ENCODE peak calls at places on chromosomes 5 and 9, in four cellular contexts. J is GM12878, S is H1, O is HepG2. T is an unnamed sample.

GRCh38 chr5:156647034-156647451 is 203.1 kb upstream of the PPP1R2B start:
- DNase-seq in J (no peak), S (no peak), O (peak; percentile 18), T (no peak)

GRCh38 chr5:66769839-66770617 is 173.8 kb downstream of the MAST4 start:
- DNase-seq in J (no peak), S (peak; percentile 41), O (peak; percentile 5), T (peak; percentile 29)

GRCh38 chr9:71634753-71635152 is 133.6 kb downstream of the CEMIP2 start:
- DNase-seq in J (no peak), S (no peak), O (no peak), T (no peak)

GRCh38 chr9:107243757-107244156 is 39.3 kb upstream of the RAD23B start:
- DNase-seq in J (no peak), S (no peak), O (peak; percentile 89), T (no peak)

GRCh38 chr9:135303280-135303647 is 176.3 kb upstream of the PPP1R26 start:
- DNase-seq in J (no peak), S (no peak), O (no peak), T (no peak)

GRCh38 chr5:94422819-94423218 is 195.6 kb downstream of the KIAA0825 start:
- DNase-seq in J (no peak), S (no peak), O (no peak), T (no peak)

GRCh38 chr5:170477906-170478305 is 25.9 kb upstream of the KCNIP1 start:
- DNase-seq in J (no peak), S (no peak), O (no peak), T (no peak)

GRCh38 chr9:14021871-14022525 is 291.9 kb downstream of the NFIB start:
- DNase-seq in J (no peak), S (no peak), O (no peak), T (no peak)

GRCh38 chr9:136363106-136363605 is 388 bp downstream of the DNLZ start:
- DNase-seq in J (peak; percentile 68), S (peak; percentile 89), O (peak; percentile 86), T (peak; percentile 99)

GRCh38 chr5:72018158-72018803 is 89.0 kb upstream of the MAP1B start:
- DNase-seq in J (peak; percentile 26), S (peak; percentile 36), O (peak; percentile 39), T (peak; percentile 39)

GRCh38 chr5:160466889-160467554 is 45.4 kb downstream of the PTTG1 start:
- DNase-seq in J (no peak), S (no peak), O (peak; percentile 80), T (no peak)

GRCh38 chr9:75866273-75866871 is 24.1 kb upstream of the PCSK5 start:
- DNase-seq in J (no peak), S (no peak), O (peak; percentile 27), T (peak; percentile 15)

GRCh38 chr5:109753279-109753678 is 63.6 kb downstream of the MAN2A1 start:
- DNase-seq in J (no peak), S (no peak), O (no peak), T (no peak)

GRCh38 chr5:79992891-79993290 is 1.8 kb upstream of the MTX3 start:
- DNase-seq in J (no peak), S (no peak), O (no peak), T (no peak)

GRCh38 chr5:93602261-93603149 is 19.5 kb downstream of the NR2F1 start:
- DNase-seq in J (no peak), S (no peak), O (no peak), T (peak; percentile 76)

GRCh38 chr9:37944671-37945481 is 40.9 kb upstream of the SLC25A51 start:
- DNase-seq in J (no peak), S (peak; percentile 39), O (no peak), T (no peak)

GRCh38 chr9:19999491-20000057 is 210.7 kb upstream of the SLC24A2 start:
- DNase-seq in J (peak; percentile 92), S (no peak), O (no peak), T (no peak)

GRCh38 chr9:92563701-92564100 is 27.9 kb upstream of the ECM2 start:
- DNase-seq in J (no peak), S (no peak), O (no peak), T (no peak)

GRCh38 chr9:136668983-136669790 is 6.5 kb downstream of the EGFL7 start:
- DNase-seq in J (no peak), S (no peak), O (no peak), T (no peak)

GRCh38 chr9:135939351-135940265 is 21.6 kb downstream of the UBAC1 start:
- DNase-seq in J (no peak), S (no peak), O (no peak), T (no peak)

GRCh38 chr5:95985249-95985648 is 23.6 kb upstream of the ELL2 start:
- DNase-seq in J (no peak), S (no peak), O (no peak), T (no peak)

GRCh38 chr5:174420651-174421407 is 303.6 kb upstream of the MSX2 start:
- DNase-seq in J (no peak), S (no peak), O (no peak), T (no peak)

GRCh38 chr5:107215581-107215980 is 455.2 kb downstream of the EFNA5 start:
- DNase-seq in J (no peak), S (no peak), O (no peak), T (no peak)

GRCh38 chr5:102998224-102998623 is 121.7 kb downstream of the GIN1 start:
- DNase-seq in J (no peak), S (no peak), O (no peak), T (no peak)

GRCh38 chr5:148708854-148709253 is 54.5 kb upstream of the HTR4 start:
- DNase-seq in J (no peak), S (no peak), O (no peak), T (no peak)

GRCh38 chr9:86324308-86324707 is 29.9 kb downstream of the TUT7 start:
- DNase-seq in J (no peak), S (no peak), O (no peak), T (no peak)

GRCh38 chr5:120436996-120437395 is 27.1 kb upstream of the PRR16 start:
- DNase-seq in J (no peak), S (no peak), O (no peak), T (no peak)

GRCh38 chr5:76612942-76613341 is 10.3 kb downstream of the F2RL2 start:
- DNase-seq in J (no peak), S (no peak), O (no peak), T (no peak)

GRCh38 chr5:73031839-73032238 is 76.0 kb downstream of the FCHO2 start:
- DNase-seq in J (no peak), S (no peak), O (no peak), T (peak; percentile 12)

GRCh38 chr5:116947691-116948528 is 373.3 kb upstream of the SEMA6A start:
- DNase-seq in J (peak; percentile 87), S (peak; percentile 93), O (peak; percentile 76), T (peak; percentile 30)

GRCh38 chr9:1100945-1101344 is 50.8 kb downstream of the DMRT2 start:
- DNase-seq in J (no peak), S (peak; percentile 25), O (peak; percentile 26), T (peak; percentile 6)

GRCh38 chr5:151622367-151623097 is 31.4 kb upstream of the FAT2 start:
- DNase-seq in J (no peak), S (no peak), O (no peak), T (no peak)

GRCh38 chr9:83267741-83268140 is 204.8 kb upstream of the RASEF start:
- DNase-seq in J (no peak), S (no peak), O (no peak), T (no peak)

DNA sequence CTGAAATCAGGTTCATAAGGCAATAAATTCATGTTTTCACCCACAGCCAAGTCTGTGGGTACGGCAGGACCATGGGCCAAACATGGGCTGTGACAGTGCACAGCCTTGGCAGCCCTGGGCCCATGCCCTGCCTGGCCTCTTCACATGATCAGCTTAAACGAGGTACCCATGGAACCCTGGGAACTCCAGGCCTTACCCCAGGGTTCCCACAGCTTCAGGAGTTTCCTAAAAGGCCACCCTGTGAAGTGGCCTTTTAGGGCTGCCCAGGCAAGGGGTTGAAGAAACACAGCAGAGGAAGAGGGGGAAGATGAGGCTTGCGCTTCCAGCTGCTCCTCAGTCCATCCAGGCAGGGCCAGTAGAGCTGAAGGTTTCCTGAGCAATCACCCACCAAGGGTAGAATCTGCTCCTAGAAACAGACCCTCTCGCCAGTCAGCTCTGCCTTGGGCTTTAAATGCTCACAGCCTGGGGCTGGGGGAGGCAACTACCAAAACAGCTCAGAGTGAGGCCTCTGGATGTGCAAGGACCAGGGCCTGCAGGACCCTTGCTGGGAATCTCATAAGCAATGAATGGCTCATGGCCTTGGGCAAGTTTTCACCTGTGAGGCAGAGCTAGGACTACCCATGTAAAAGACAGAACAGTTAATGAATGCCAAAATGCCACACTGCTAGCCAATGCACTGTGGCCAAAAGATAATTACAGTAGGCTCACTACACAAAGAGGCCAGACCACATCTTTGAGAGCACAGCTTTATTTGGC is 79.3 kb upstream of the LRRTM2 start:
- DNase-seq in J (no peak), S (no peak), O (no peak), T (no peak)
- TF ChIP-seq RFX5 in J (no peak), S (no peak), O (no peak), T (no peak)

DNA sequence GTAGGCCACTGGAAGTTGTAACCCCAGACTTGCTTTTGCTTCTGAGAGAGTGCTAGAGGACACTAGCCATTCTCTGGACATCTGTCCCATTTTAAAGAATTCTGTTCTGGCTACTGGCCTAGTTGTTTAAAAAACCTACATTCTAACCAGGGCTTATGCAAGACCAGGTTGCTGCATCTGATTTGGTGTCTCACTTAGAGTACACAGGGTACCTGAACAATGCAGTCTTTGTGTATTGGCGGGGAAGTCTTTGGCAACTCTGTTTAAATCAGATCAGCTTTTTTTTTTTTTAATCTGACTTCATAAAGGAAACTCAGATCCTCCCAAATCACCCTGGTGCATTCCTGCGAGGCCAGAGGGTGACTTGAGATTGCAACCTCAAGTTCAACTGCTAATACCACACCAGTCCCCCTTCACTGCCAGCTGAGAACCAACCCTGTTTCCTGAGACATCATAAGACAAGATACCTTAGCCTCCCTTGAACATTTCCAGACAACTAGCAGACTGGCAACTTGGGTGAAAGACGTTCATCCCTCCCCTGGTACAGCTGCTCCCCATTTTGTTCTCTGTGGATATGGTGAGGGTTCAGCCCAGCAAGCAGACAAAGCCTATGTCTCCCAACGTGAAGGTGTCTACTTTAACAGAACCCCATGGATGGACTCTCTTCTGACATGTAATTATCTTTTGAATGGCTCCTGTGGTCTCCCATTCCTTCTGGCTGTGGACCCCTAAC is 27.0 kb downstream of the SKP1 start:
- DNase-seq in J (no peak), S (no peak), O (peak; percentile 94), T (no peak)
- TF ChIP-seq TCF12 in J (no peak), S (no peak), O (no peak), T (no peak)

GRCh38 chr9:116975119-116975518 is 288.0 kb downstream of the TRIM32 start:
- DNase-seq in J (no peak), S (no peak), O (no peak), T (no peak)

GRCh38 chr9:116980582-116980981 is 293.5 kb downstream of the TRIM32 start:
- DNase-seq in J (no peak), S (no peak), O (no peak), T (no peak)

GRCh38 chr9:116978155-116978554 is 291.1 kb downstream of the TRIM32 start:
- DNase-seq in J (no peak), S (no peak), O (no peak), T (no peak)

GRCh38 chr9:116984111-116984510 is 297.0 kb downstream of the TRIM32 start:
- DNase-seq in J (no peak), S (no peak), O (no peak), T (no peak)

DNA sequence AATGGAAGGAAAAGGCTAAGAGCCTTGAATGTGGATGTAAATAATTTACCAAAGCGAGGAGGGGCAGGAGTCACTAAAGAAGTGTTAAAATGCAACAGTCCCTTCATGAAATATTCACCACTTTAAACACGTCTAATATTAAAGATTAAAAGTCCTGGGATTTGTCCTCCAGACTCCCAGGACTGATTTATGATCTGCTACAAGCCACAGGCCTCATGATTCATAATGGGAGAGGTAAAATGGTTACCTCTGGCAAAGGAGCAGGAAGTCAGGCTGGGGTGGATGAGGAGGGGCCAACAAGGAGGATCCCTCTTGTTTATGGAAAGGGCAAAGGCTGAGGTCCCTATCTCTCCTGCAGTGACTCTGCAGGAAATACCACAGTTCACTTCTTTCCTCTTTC is 292.4 kb downstream of the TRIM32 start:
- DNase-seq in J (no peak), S (no peak), O (no peak), T (no peak)
- TF ChIP-seq RFX5 in J (no peak), S (no peak), O (no peak), T (no peak)

GRCh38 chr9:90340421-90340820 is 302.2 kb downstream of the DIRAS2 start:
- DNase-seq in J (no peak), S (no peak), O (no peak), T (no peak)
- TF ChIP-seq TCF12 in J (no peak), S (no peak), O (no peak), T (no peak)